ENCODE peak calls at places on chromosomes 6 and 20, in five cellular contexts. N, R, E, P and V are unnamed samples. For H4K20me1, the result is how much of the 10 kb centered on the place peaks cover.

GRCh38 chr6:17311595-17312311 is 30.6 kb downstream of the RBM24 start:
- DNase-seq in N (peak), E (no peak), P (no peak), R (peak), V (no peak)

GRCh38 chr6:145070791-145071190 is 664.5 kb downstream of the EPM2A start:
- DNase-seq in N (no peak), P (no peak), E (no peak), R (no peak), V (no peak)

GRCh38 chr6:15551798-15552197 is 111.0 kb downstream of the DTNBP1 start:
- DNase-seq in N (no peak), P (peak), R (no peak), E (no peak), V (peak)

GRCh38 chr20:38603286-38603685 is 1.7 kb downstream of the ARHGAP40 start:
- DNase-seq in P (no peak), N (no peak), E (no peak), R (no peak), V (no peak)

GRCh38 chr6:20846602-20847028 is 312.4 kb downstream of the CDKAL1 start:
- DNase-seq in N (peak), E (no peak), P (no peak), R (no peak), V (peak)

GRCh38 chr6:137799950-137800568 is 67.0 kb upstream of the TNFAIP3 start:
- DNase-seq in P (peak), E (peak), R (peak), N (peak), V (peak)

GRCh38 chr20:19745584-19745983 is 12.5 kb upstream of the RIN2 start:
- DNase-seq in N (no peak), E (no peak), P (no peak), R (no peak), V (no peak)

GRCh38 chr6:163149535-163149848 is 265.0 kb upstream of the QKI start:
- DNase-seq in R (no peak), P (no peak), E (no peak), N (no peak), V (no peak)

GRCh38 chr6:100203391-100203790 is 209.4 kb upstream of the MCHR2 start:
- DNase-seq in E (peak), P (no peak), R (no peak), N (no peak), V (no peak)

GRCh38 chr6:39189915-39190544 is 39.2 kb downstream of the KCNK5 start:
- DNase-seq in R (peak), E (no peak), N (peak), P (peak), V (no peak)

GRCh38 chr20:63453029-63453523 is 19.4 kb downstream of the KCNQ2 start:
- DNase-seq in R (peak), E (no peak), N (peak), P (peak), V (no peak)

GRCh38 chr6:151765444-151765886 is 42.0 kb upstream of the ESR1 start:
- DNase-seq in P (peak), E (peak), R (peak), N (peak), V (peak)

GRCh38 chr20:62707981-62708521 is 585 bp upstream of the NTSR1 start:
- DNase-seq in R (no peak), P (peak), E (peak), N (no peak), V (no peak)

GRCh38 chr20:58670097-58670496 is 19.0 kb downstream of the STX16 start:
- DNase-seq in R (no peak), P (no peak), E (no peak), N (no peak), V (no peak)

GRCh38 chr6:106094261-106094963 is 8.3 kb downstream of the PRDM1 start:
- DNase-seq in N (no peak), R (no peak), E (no peak), P (no peak), V (no peak)

GRCh38 chr6:106381871-106382270 is 21.4 kb downstream of the CRYBG1 start:
- DNase-seq in N (no peak), R (no peak), E (no peak), P (no peak), V (no peak)

DNA sequence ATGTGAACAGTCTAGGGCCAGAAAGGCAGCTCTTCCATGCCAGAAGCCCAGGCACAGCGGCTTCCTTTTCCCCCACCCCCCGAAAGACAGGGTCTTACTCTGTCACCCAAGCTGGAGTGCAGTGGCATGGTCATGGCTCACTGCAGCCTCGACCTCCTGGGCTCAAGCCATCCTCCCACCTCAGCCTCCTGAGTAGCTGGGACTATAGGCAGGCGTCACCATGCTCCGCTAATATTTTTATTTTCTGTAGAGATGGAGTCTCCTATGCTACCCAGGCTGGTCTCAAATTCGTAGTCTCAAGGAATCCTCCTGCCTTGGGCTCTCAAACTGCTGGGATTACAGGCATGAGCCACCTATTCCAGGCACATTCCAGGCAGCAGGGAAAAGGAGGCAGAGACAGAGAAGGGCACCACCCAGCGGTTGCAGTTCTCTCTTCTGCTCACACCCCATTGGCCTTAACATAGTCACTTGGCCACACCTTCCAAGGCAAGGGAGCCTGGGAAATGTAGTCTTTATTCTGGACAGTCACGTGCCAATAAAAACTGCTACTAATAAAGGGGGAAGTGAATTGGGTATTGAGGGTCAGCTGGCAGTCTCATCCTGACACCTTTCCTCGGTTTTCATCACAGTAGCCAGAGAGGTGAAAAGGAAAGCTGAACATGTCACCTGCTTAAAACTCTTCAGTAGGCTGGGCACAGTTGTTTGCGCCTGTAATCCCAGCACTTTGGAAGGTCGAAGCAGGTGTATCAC is 205.9 kb downstream of the ZMYND8 start:
- DNase-seq in R (peak), N (peak), E (peak), P (peak), V (peak)
- TF ChIP-seq MAX in R (peak), N (no peak), E (peak), P (peak), V (peak)

DNA sequence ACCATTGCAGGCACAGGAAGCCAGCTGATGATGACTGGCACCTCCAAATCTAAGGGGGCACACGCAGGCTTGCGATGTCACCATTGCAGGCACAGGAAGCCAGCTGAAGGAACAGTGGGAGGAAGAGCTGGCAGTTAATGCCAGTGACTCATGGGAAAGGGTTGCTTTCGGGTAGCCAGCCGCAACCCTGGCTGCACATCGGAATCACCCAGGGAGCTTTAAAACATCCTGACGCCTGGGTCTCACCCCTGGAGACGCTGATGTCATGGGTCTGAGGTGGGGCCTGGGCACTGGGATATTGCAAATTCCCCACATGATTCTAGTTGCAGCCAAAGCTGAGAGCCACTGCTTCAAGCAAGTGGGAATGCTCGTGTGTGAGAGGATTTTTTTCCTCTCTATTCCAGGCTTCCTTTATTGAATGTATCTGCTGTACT is 16.1 kb upstream of the CCN6 start:
- DNase-seq in P (no peak), R (no peak), E (no peak), N (no peak), V (peak)
- H2AFZ ChIP-seq in P (peak), R (no peak), E (peak), N (no peak), V (peak)

GRCh38 chr6:133961831-133962230 is 8.8 kb downstream of the TBPL1 start:
- DNase-seq in E (no peak), R (no peak), N (no peak), P (no peak), V (no peak)
- H4K20me1 ChIP-seq in E (under half), R (under half), N (under half), P (under half), V (under half)

GRCh38 chr20:48730977-48731376 is 96.8 kb downstream of the PREX1 start:
- DNase-seq in P (no peak), E (no peak), N (no peak), R (no peak), V (no peak)

GRCh38 chr20:48731581-48731980 is 96.2 kb downstream of the PREX1 start:
- DNase-seq in N (no peak), E (no peak), R (no peak), P (no peak), V (no peak)

GRCh38 chr20:48734104-48734749 is 93.6 kb downstream of the PREX1 start:
- DNase-seq in R (no peak), E (no peak), P (no peak), N (no peak), V (no peak)

GRCh38 chr20:48733296-48733790 is 94.5 kb downstream of the PREX1 start:
- DNase-seq in E (no peak), N (peak), P (no peak), R (no peak), V (no peak)

GRCh38 chr20:48732081-48732829 is 95.5 kb downstream of the PREX1 start:
- DNase-seq in E (no peak), R (no peak), N (no peak), P (no peak), V (peak)
- TF ChIP-seq MAX in E (no peak), R (no peak), N (no peak), P (no peak), V (no peak)

GRCh38 chr6:121956782-121957181 is 442.7 kb upstream of the HSF2 start:
- DNase-seq in E (no peak), N (no peak), P (no peak), R (no peak), V (no peak)

GRCh38 chr6:121951918-121952379 is 447.5 kb upstream of the HSF2 start:
- DNase-seq in P (no peak), E (no peak), R (no peak), N (no peak), V (peak)

GRCh38 chr6:121951077-121951476 is 448.4 kb upstream of the HSF2 start:
- DNase-seq in P (no peak), N (no peak), E (no peak), R (no peak), V (no peak)
- H2AFZ ChIP-seq in P (peak), N (no peak), E (no peak), R (no peak), V (no peak)

GRCh38 chr6:159056941-159057340 is 12.2 kb upstream of the TAGAP start:
- DNase-seq in R (no peak), P (no peak), E (no peak), N (no peak), V (no peak)
- H4K20me1 ChIP-seq in R (under half), P (under half), E (under half), N (under half), V (under half)

DNA sequence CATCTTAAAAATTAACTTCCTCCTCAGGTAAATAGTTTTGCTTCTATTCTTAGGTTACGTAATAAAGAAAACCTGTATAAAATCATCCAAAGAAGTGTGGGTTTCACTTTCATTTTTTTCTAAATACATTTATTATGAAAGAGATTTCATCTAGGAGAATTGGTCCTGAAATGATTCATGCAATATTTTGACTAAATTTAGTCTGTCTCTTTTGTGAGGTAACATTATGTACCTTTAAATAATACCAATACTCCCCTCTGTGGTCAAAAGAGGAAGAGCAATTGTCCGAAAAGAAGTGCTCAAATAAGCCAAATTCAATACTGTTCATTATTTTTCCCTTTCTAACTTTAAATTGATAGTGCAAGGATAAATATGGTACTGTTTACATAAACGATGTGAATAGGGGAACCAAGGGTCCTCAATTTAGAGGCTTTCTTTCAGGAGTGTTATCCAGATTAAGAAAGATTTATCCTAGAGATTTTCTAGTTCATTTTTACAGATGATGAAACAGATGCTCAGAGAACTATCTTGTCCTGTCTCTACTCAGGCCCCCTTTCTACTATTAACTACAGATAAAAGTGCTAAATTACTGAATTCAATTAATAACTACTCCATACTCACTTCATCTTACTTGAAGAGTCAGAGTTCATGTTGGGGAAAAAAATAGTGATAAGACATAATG is 26.2 kb downstream of the CYP39A1 start:
- DNase-seq in N (no peak), R (peak), E (peak), P (peak), V (peak)
- TF ChIP-seq MAX in N (no peak), R (no peak), E (no peak), P (no peak), V (no peak)

DNA sequence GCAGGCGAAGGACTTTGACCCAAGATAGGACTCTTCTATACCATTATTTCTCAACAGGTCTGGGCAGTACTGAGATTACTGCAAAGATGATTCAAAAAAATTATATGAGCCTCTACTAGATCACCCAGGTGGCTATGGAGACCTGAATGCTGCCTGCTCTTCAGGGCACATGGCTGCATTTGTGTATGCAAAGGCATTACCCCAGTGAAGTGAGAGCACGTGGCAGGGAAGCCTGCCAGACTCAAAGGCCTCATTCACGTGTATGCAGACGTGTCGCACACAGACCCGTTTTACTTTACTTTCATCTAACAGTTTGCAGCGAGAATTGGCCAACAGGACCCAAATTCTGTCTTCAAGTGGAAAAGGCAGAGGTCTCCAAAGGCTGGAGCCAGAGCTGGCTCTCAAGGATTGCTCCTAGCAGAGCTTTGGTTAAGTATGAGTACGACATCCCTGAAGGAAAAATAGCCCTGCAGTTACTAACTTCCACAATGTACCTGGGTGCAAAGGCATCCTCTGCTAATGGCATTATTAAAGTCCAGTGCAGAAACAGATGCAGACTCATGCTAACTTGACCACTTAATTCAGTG is 113.8 kb upstream of the ARMC2 start:
- DNase-seq in N (no peak), E (no peak), R (no peak), P (no peak), V (no peak)
- H2AFZ ChIP-seq in N (peak), E (no peak), R (peak), P (no peak), V (no peak)